ENCODE peak calls at places on chromosomes 13 and 19, in four cellular contexts. One of them, this sample, is unnamed.

GRCh38 chr19:54256250-54257115 is 590 bp downstream of the LILRB5 start:
- DNase-seq in H1: peak; percentile 39
- DNase-seq in HepG2: no peak
- DNase-seq in GM12878: no peak
- DNase-seq in this sample: no peak

GRCh38 chr19:12034610-12035009 is 869 bp downstream of the ZNF433 start:
- DNase-seq in H1: no peak
- DNase-seq in HepG2: no peak
- DNase-seq in GM12878: no peak
- DNase-seq in this sample: no peak

GRCh38 chr19:15418112-15418587 is 638 bp downstream of the AKAP8L start:
- DNase-seq in H1: no peak
- DNase-seq in HepG2: no peak
- DNase-seq in GM12878: no peak
- DNase-seq in this sample: no peak

GRCh38 chr19:51830263-51830662 is 35.3 kb downstream of the FPR3 start:
- DNase-seq in H1: no peak
- DNase-seq in HepG2: no peak
- DNase-seq in GM12878: no peak
- DNase-seq in this sample: no peak

GRCh38 chr13:113776231-113777125 is 17.5 kb downstream of the TMEM255B start:
- DNase-seq in H1: no peak
- DNase-seq in HepG2: no peak
- DNase-seq in GM12878: no peak
- DNase-seq in this sample: no peak

GRCh38 chr13:114110091-114110829 is 22.2 kb downstream of the RASA3 start:
- DNase-seq in H1: no peak
- DNase-seq in HepG2: no peak
- DNase-seq in GM12878: no peak
- DNase-seq in this sample: no peak

GRCh38 chr19:54154603-54155345 is 4.7 kb downstream of the LENG1 start:
- DNase-seq in H1: no peak
- DNase-seq in HepG2: no peak
- DNase-seq in GM12878: no peak
- DNase-seq in this sample: no peak

GRCh38 chr19:12648088-12648487 is 18.5 kb downstream of the MAN2B1 start:
- DNase-seq in H1: no peak
- DNase-seq in HepG2: no peak
- DNase-seq in GM12878: no peak
- DNase-seq in this sample: no peak

GRCh38 chr19:6668696-6669095 is 1.3 kb downstream of the TNFSF14 start:
- DNase-seq in H1: no peak
- DNase-seq in HepG2: no peak
- DNase-seq in GM12878: no peak
- DNase-seq in this sample: no peak

GRCh38 chr19:14835011-14835410 is at the start of the genes OR7A5 and OR7C1:
- DNase-seq in H1: no peak
- DNase-seq in HepG2: no peak
- DNase-seq in GM12878: no peak
- DNase-seq in this sample: no peak

GRCh38 chr13:76019421-76020044 is 383.4 kb downstream of the LMO7 start:
- DNase-seq in H1: peak; percentile 78
- DNase-seq in HepG2: peak; percentile 63
- DNase-seq in GM12878: no peak
- DNase-seq in this sample: peak; percentile 57

GRCh38 chr13:111153977-111154332 is 38.8 kb downstream of the ARHGEF7 start:
- DNase-seq in H1: no peak
- DNase-seq in HepG2: peak; percentile 38
- DNase-seq in GM12878: no peak
- DNase-seq in this sample: peak; percentile 17

GRCh38 chr13:37701972-37702371 is 103.4 kb upstream of the POSTN start:
- DNase-seq in H1: no peak
- DNase-seq in HepG2: no peak
- DNase-seq in GM12878: no peak
- DNase-seq in this sample: no peak

GRCh38 chr19:22882797-22883196 is 50.7 kb downstream of the ZNF723 start:
- DNase-seq in H1: no peak
- DNase-seq in HepG2: peak; percentile 15
- DNase-seq in GM12878: no peak
- DNase-seq in this sample: no peak

GRCh38 chr13:36536546-36536945 is 104.3 kb downstream of the CCNA1 start:
- DNase-seq in H1: no peak
- DNase-seq in HepG2: no peak
- DNase-seq in GM12878: no peak
- DNase-seq in this sample: no peak

GRCh38 chr19:16397791-16398529 is 73.3 kb downstream of the KLF2 start:
- DNase-seq in H1: no peak
- DNase-seq in HepG2: no peak
- DNase-seq in GM12878: no peak
- DNase-seq in this sample: no peak

GRCh38 chr19:35144259-35144599 is 1.2 kb downstream of the FXYD7 start:
- DNase-seq in H1: no peak
- DNase-seq in HepG2: no peak
- DNase-seq in GM12878: no peak
- DNase-seq in this sample: no peak

GRCh38 chr13:29067306-29067945 is 247.3 kb downstream of the MTUS2 start:
- DNase-seq in H1: no peak
- DNase-seq in HepG2: no peak
- DNase-seq in GM12878: no peak
- DNase-seq in this sample: no peak

GRCh38 chr13:33606692-33607091 is 211.3 kb upstream of the RFC3 start:
- DNase-seq in H1: no peak
- DNase-seq in HepG2: no peak
- DNase-seq in GM12878: no peak
- DNase-seq in this sample: no peak

GRCh38 chr19:14369399-14370168 is 11.7 kb upstream of the ADGRE5 start:
- DNase-seq in H1: no peak
- DNase-seq in HepG2: no peak
- DNase-seq in GM12878: no peak
- DNase-seq in this sample: no peak

GRCh38 chr13:25887962-25888655 is 163.7 kb downstream of the SHISA2 start:
- DNase-seq in H1: no peak
- DNase-seq in HepG2: no peak
- DNase-seq in GM12878: no peak
- DNase-seq in this sample: no peak

GRCh38 chr13:40185393-40185792 is 481.0 kb downstream of the FOXO1 start:
- DNase-seq in H1: no peak
- DNase-seq in HepG2: no peak
- DNase-seq in GM12878: no peak
- DNase-seq in this sample: no peak

GRCh38 chr19:33550741-33551140 is 29.1 kb upstream of the PEPD start:
- DNase-seq in H1: no peak
- DNase-seq in HepG2: no peak
- DNase-seq in GM12878: no peak
- DNase-seq in this sample: no peak

GRCh38 chr13:33016414-33017409 is at the start of gene KL:
- DNase-seq in H1: peak; percentile 72
- DNase-seq in HepG2: no peak
- DNase-seq in GM12878: no peak
- DNase-seq in this sample: peak; percentile 36

GRCh38 chr19:6528544-6529121 is 2.2 kb upstream of the TNFSF9 start:
- DNase-seq in H1: no peak
- DNase-seq in HepG2: peak; percentile 60
- DNase-seq in GM12878: no peak
- DNase-seq in this sample: no peak

GRCh38 chr19:3320354-3320670 is 46.1 kb upstream of the NFIC start:
- DNase-seq in H1: no peak
- DNase-seq in HepG2: no peak
- DNase-seq in GM12878: no peak
- DNase-seq in this sample: no peak

GRCh38 chr19:35757231-35757748 is 461 bp upstream of the HSPB6 start:
- DNase-seq in H1: no peak
- DNase-seq in HepG2: peak; percentile 24
- DNase-seq in GM12878: no peak
- DNase-seq in this sample: peak; percentile 39

GRCh38 chr13:46622918-46623256 is 69.9 kb downstream of the LRCH1 start:
- DNase-seq in H1: no peak
- DNase-seq in HepG2: no peak
- DNase-seq in GM12878: no peak
- DNase-seq in this sample: no peak

GRCh38 chr13:39603424-39603947 is 493 bp upstream of the LHFPL6 start:
- DNase-seq in H1: peak; percentile 63
- DNase-seq in HepG2: no peak
- DNase-seq in GM12878: no peak
- DNase-seq in this sample: no peak

GRCh38 chr19:47179643-47180310 is 49.1 kb downstream of the SAE1 start:
- DNase-seq in H1: no peak
- DNase-seq in HepG2: no peak
- DNase-seq in GM12878: no peak
- DNase-seq in this sample: no peak

GRCh38 chr19:1237027-1237659 is 662 bp downstream of the CBARP start:
- DNase-seq in H1: peak; percentile 66
- DNase-seq in HepG2: no peak
- DNase-seq in GM12878: no peak
- DNase-seq in this sample: no peak

GRCh38 chr13:111295896-111296295 is 24.5 kb upstream of the TEX29 start:
- DNase-seq in H1: no peak
- DNase-seq in HepG2: no peak
- DNase-seq in GM12878: no peak
- DNase-seq in this sample: no peak

DNA sequence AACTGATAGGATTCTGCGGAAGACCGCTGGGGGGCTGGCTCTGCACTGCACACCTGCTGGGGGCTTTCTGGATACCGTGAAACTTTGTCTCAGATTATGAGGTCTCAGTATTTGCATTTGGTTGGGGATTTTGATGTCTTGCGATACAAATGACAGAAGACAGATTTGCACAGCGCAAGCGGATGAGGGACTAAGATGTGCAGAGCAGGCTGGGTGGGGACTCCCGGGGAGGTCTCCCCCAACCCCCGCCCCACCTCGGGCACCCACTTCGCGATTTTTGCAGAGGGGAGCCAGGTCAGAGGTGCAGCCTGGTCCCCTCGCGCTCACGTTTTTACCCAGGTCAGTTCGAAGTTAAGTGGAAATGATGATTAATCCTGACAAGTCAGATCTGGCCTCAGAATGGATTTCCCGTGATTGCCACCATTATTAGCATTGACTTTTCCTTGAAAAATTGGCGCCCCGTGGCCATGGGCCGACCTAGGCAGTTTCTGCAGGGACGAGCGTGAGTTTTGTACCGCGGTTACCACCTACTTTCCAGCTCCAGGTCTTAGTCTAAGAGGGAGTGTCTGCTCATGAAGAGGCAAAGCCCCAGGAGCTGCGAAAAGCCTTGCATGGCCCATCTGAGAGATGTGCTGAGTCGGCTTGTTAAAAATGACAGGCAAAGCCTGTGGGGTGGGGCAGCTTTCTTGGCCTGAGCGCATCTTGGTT is 1.3 kb upstream of the GJB2 start:
- DNase-seq in H1: no peak
- DNase-seq in HepG2: no peak
- DNase-seq in GM12878: no peak
- DNase-seq in this sample: no peak
- TF ChIP-seq SP1 in H1: no peak
- TF ChIP-seq SP1 in HepG2: no peak
- TF ChIP-seq SP1 in GM12878: no peak
- TF ChIP-seq SP1 in this sample: no peak

GRCh38 chr19:44930088-44930487 is 11.9 kb upstream of the APOC4 start:
- DNase-seq in H1: no peak
- DNase-seq in HepG2: no peak
- DNase-seq in GM12878: no peak
- DNase-seq in this sample: no peak

GRCh38 chr19:44924243-44924725 is 9.9 kb downstream of the APOC1 start:
- DNase-seq in H1: no peak
- DNase-seq in HepG2: peak; percentile 97
- DNase-seq in GM12878: no peak
- DNase-seq in this sample: no peak

GRCh38 chr19:44927746-44928145 is 13.3 kb downstream of the APOC1 start:
- DNase-seq in H1: no peak
- DNase-seq in HepG2: no peak
- DNase-seq in GM12878: no peak
- DNase-seq in this sample: no peak

DNA sequence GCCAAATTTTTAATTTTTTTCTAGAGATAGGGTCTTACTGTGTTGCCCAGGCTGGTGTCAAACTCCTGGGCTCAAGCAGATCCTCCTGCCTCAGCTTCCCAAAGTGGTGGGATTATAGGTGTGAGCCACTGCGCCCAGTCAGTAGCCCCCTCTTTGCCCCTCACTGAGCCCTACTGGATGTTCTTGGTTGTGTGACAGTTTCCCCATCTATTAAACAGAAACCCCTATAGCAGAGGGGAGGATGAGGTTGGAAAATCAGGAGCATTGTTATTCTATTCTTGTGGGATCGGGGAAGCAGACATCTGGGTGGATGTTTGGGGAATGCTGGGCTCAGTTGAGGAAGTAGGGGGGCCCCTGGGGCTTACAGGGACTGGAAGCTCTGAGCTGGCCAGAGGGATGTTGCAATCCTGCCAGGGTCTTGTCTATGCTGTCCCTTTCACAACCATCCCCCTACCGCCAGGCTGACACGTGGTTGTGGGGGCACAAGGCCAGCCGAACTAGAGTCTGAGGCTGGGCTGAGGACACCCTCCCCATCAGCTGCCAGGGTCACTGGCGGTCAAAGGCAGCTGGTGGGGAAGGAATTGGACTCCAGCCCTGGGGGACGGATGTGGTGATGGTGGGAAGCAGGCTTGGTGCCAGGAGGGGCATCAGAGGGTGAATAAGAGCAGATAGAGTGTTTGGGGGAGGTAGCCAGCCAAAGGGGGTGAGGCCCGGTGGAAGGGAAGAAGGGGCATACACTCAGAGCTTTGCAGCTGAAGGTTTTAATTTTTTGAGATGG is 10.9 kb downstream of the APOC1 start:
- DNase-seq in H1: no peak
- DNase-seq in HepG2: peak; percentile 95
- DNase-seq in GM12878: no peak
- DNase-seq in this sample: no peak
- TF ChIP-seq SUZ12 in H1: no peak
- TF ChIP-seq SUZ12 in HepG2: no peak
- TF ChIP-seq SUZ12 in GM12878: no peak
- TF ChIP-seq SUZ12 in this sample: no peak

GRCh38 chr19:19142347-19142746 is 4.1 kb upstream of the TMEM161A start:
- DNase-seq in H1: no peak
- DNase-seq in HepG2: no peak
- DNase-seq in GM12878: no peak
- DNase-seq in this sample: no peak
- TF ChIP-seq SP1 in H1: no peak
- TF ChIP-seq SP1 in HepG2: no peak
- TF ChIP-seq SP1 in GM12878: no peak
- TF ChIP-seq SP1 in this sample: no peak

GRCh38 chr19:41328157-41328817 is 18.3 kb downstream of the CCDC97 start:
- DNase-seq in H1: no peak
- DNase-seq in HepG2: no peak
- DNase-seq in GM12878: no peak
- DNase-seq in this sample: no peak
- TF ChIP-seq SUZ12 in H1: no peak
- TF ChIP-seq SUZ12 in HepG2: no peak
- TF ChIP-seq SUZ12 in GM12878: no peak
- TF ChIP-seq SUZ12 in this sample: no peak

GRCh38 chr13:23760000-23760399 is 129.2 kb downstream of the MIPEP start:
- DNase-seq in H1: no peak
- DNase-seq in HepG2: no peak
- DNase-seq in GM12878: no peak
- DNase-seq in this sample: no peak
- TF ChIP-seq SP1 in H1: no peak
- TF ChIP-seq SP1 in HepG2: no peak
- TF ChIP-seq SP1 in GM12878: no peak
- TF ChIP-seq SP1 in this sample: no peak

GRCh38 chr13:96671073-96671472 is 323.2 kb downstream of the OXGR1 start:
- DNase-seq in H1: no peak
- DNase-seq in HepG2: no peak
- DNase-seq in GM12878: no peak
- DNase-seq in this sample: no peak
- TF ChIP-seq SUZ12 in H1: no peak
- TF ChIP-seq SUZ12 in HepG2: no peak
- TF ChIP-seq SUZ12 in GM12878: no peak
- TF ChIP-seq SUZ12 in this sample: no peak